ENCODE peak calls at places on chromosomes 12 and 14, in five cellular contexts. A is neural crest cell, U is GM04503, M is myocyte, R is uterus. X is an unnamed sample.

GRCh38 chr14:76091036-76091435 is 60.7 kb upstream of the GPATCH2L start:
- DNase-seq in A (no peak), M (peak), U (no peak), R (peak), X (no peak)

GRCh38 chr12:39441963-39442894 is 691 bp downstream of the KIF21A start:
- DNase-seq in R (peak), U (no peak), M (peak), A (peak), X (peak)

GRCh38 chr12:106094304-106094703 is 44.5 kb downstream of the NUAK1 start:
- DNase-seq in M (no peak), A (no peak), U (no peak), R (no peak), X (no peak)

GRCh38 chr14:67187210-67187609 is 2.0 kb upstream of the GARIN2 start:
- DNase-seq in R (no peak), U (peak), M (peak), A (no peak), X (no peak)

GRCh38 chr12:108187831-108188230 is 58.7 kb downstream of the WSCD2 start:
- DNase-seq in M (no peak), U (no peak), R (no peak), A (no peak), X (no peak)

GRCh38 chr14:53273671-53274072 is 120.5 kb upstream of the DDHD1 start:
- DNase-seq in A (no peak), R (peak), M (peak), U (peak), X (no peak)

GRCh38 chr12:104420868-104421267 is 35.9 kb upstream of the CHST11 start:
- DNase-seq in M (no peak), A (no peak), R (no peak), U (no peak), X (no peak)

GRCh38 chr12:116708826-116709756 is 28.8 kb downstream of the SPRING1 start:
- DNase-seq in R (peak), A (peak), M (peak), U (no peak), X (peak)

GRCh38 chr14:54593860-54594259 is 26.9 kb downstream of the SAMD4A start:
- DNase-seq in A (no peak), R (no peak), U (no peak), M (no peak), X (no peak)

GRCh38 chr14:71394386-71394785 is 487.1 kb downstream of the PCNX1 start:
- DNase-seq in A (no peak), R (no peak), U (no peak), M (no peak), X (no peak)

GRCh38 chr12:98575013-98575412 is 18.5 kb upstream of the SLC25A3 start:
- DNase-seq in A (no peak), R (no peak), U (no peak), M (no peak), X (no peak)